ENCODE peak calls at places on chromosome 14, in six cellular contexts. T is IMR-90, I is H9, Z is neuronal stem cell, H is H1, S is mesenchymal stem cell. D is an unnamed sample. For H3K79me1, the result is how much of the 10 kb centered on the place peaks cover.

GRCh38 chr14:95320076-95320895 is 578 bp upstream of the CLMN start:
- DNase-seq in T (no peak), I (peak), Z (peak), H (no peak), S (no peak), D (peak)

GRCh38 chr14:73662439-73663056 is 17.8 kb downstream of the DNAL1 start:
- DNase-seq in T (peak), I (peak), Z (no peak), H (peak), S (peak), D (peak)

GRCh38 chr14:23930742-23931141 is 22.8 kb upstream of the DHRS4 start:
- DNase-seq in T (peak), I (no peak), Z (no peak), H (no peak), S (peak), D (no peak)

GRCh38 chr14:91414475-91415342 is 2.9 kb downstream of the CCDC88C start:
- DNase-seq in T (no peak), I (no peak), Z (peak), H (no peak), S (no peak), D (peak)

GRCh38 chr14:78254911-78255431 is 84.8 kb downstream of the NRXN3 start:
- DNase-seq in T (no peak), I (no peak), Z (no peak), H (no peak), S (no peak), D (no peak)

GRCh38 chr14:37253905-37254304 is 56.2 kb downstream of the MIPOL1 start:
- DNase-seq in T (peak), I (no peak), Z (no peak), H (no peak), S (peak), D (no peak)

GRCh38 chr14:79295385-79295784 is 915.9 kb downstream of the DIO2 start:
- DNase-seq in T (no peak), I (no peak), Z (no peak), H (no peak), S (no peak), D (no peak)

GRCh38 chr14:102833991-102834390 is 56.7 kb downstream of the TRAF3 start:
- DNase-seq in T (no peak), I (no peak), Z (no peak), H (no peak), S (no peak), D (no peak)

GRCh38 chr14:104522926-104523545 is 56.5 kb upstream of the C14orf180 start:
- DNase-seq in T (no peak), I (no peak), Z (no peak), H (no peak), S (no peak), D (no peak)

GRCh38 chr14:58876613-58877012 is 238.9 kb downstream of the DACT1 start:
- DNase-seq in T (peak), I (no peak), Z (no peak), H (no peak), S (peak), D (no peak)

GRCh38 chr14:41062826-41063225 is 543.9 kb upstream of the LRFN5 start:
- DNase-seq in T (peak), I (no peak), Z (no peak), H (no peak), S (peak), D (no peak)

GRCh38 chr14:66045572-66046021 is 440.6 kb upstream of the CCDC196 start:
- DNase-seq in T (no peak), I (no peak), Z (no peak), H (no peak), S (peak), D (peak)

GRCh38 chr14:105857223-105857815 is 330.9 kb downstream of the TMEM121 start:
- DNase-seq in T (no peak), I (no peak), Z (no peak), H (no peak), S (no peak), D (no peak)

GRCh38 chr14:101350710-101351109 is 210.6 kb upstream of the DIO3 start:
- DNase-seq in T (no peak), I (no peak), Z (no peak), H (no peak), S (no peak), D (no peak)

GRCh38 chr14:106670006-106670405 is 1143.6 kb downstream of the TMEM121 start:
- DNase-seq in T (no peak), I (no peak), Z (no peak), H (no peak), S (no peak), D (no peak)

GRCh38 chr14:104549536-104550339 is 29.8 kb upstream of the C14orf180 start:
- DNase-seq in T (no peak), I (no peak), Z (no peak), H (no peak), S (no peak), D (no peak)

GRCh38 chr14:25042362-25043299 is 7.3 kb downstream of the STXBP6 start:
- DNase-seq in T (peak), I (no peak), Z (peak), H (no peak), S (peak), D (peak)

GRCh38 chr14:30191639-30192279 is 264.1 kb upstream of the PRKD1 start:
- DNase-seq in T (peak), I (no peak), Z (no peak), H (no peak), S (no peak), D (no peak)

GRCh38 chr14:99809376-99809775 is 16.2 kb downstream of the EML1 start:
- DNase-seq in T (peak), I (no peak), Z (no peak), H (no peak), S (peak), D (no peak)

GRCh38 chr14:75258079-75258802 is 20.4 kb upstream of the FOS start:
- DNase-seq in T (peak), I (no peak), Z (no peak), H (no peak), S (peak), D (no peak)

GRCh38 chr14:31059152-31059924 is 33.2 kb upstream of the STRN3 start:
- DNase-seq in T (peak), I (no peak), Z (no peak), H (no peak), S (peak), D (peak)

GRCh38 chr14:104869669-104870367 is 4.8 kb downstream of the CEP170B start:
- DNase-seq in T (no peak), I (no peak), Z (no peak), H (no peak), S (no peak), D (no peak)

GRCh38 chr14:55706893-55707292 is 126.9 kb downstream of the KTN1 start:
- DNase-seq in T (peak), I (no peak), Z (no peak), H (no peak), S (no peak), D (no peak)

GRCh38 chr14:105850853-105851581 is 324.6 kb downstream of the TMEM121 start:
- DNase-seq in T (no peak), I (no peak), Z (no peak), H (no peak), S (no peak), D (no peak)

GRCh38 chr14:74653386-74654138 is 41.5 kb upstream of the LTBP2 start:
- DNase-seq in T (no peak), I (no peak), Z (no peak), H (no peak), S (no peak), D (peak)

GRCh38 chr14:100155049-100155621 is 4.3 kb downstream of the DEGS2 start:
- DNase-seq in T (no peak), I (peak), Z (no peak), H (peak), S (no peak), D (peak)

GRCh38 chr14:71266994-71267636 is 359.9 kb downstream of the PCNX1 start:
- DNase-seq in T (peak), I (no peak), Z (no peak), H (no peak), S (peak), D (no peak)

GRCh38 chr14:21525571-21525970 is 575 bp downstream of the SALL2 start:
- DNase-seq in T (peak), I (no peak), Z (no peak), H (no peak), S (peak), D (peak)

GRCh38 chr14:80644826-80645225 is 296.7 kb downstream of the CEP128 start:
- DNase-seq in T (no peak), I (no peak), Z (no peak), H (no peak), S (no peak), D (no peak)

GRCh38 chr14:81772391-81772790 is 238.7 kb upstream of the SEL1L start:
- DNase-seq in T (no peak), I (no peak), Z (no peak), H (no peak), S (no peak), D (no peak)

GRCh38 chr14:97827746-97828145 is 1030.6 kb downstream of the VRK1 start:
- DNase-seq in T (no peak), I (no peak), Z (no peak), H (no peak), S (no peak), D (no peak)

GRCh38 chr14:88424573-88424972 is 39.1 kb downstream of the SPATA7 start:
- DNase-seq in T (peak), I (no peak), Z (no peak), H (no peak), S (no peak), D (no peak)

GRCh38 chr14:70658899-70659298 is 17.2 kb downstream of the TTC9 start:
- DNase-seq in T (no peak), I (no peak), Z (no peak), H (no peak), S (no peak), D (no peak)

GRCh38 chr14:97413991-97414717 is 617.0 kb downstream of the VRK1 start:
- DNase-seq in T (no peak), I (peak), Z (no peak), H (no peak), S (no peak), D (peak)

GRCh38 chr14:65486856-65487255 is 74.3 kb downstream of the FUT8 start:
- DNase-seq in T (peak), I (no peak), Z (no peak), H (no peak), S (no peak), D (peak)

GRCh38 chr14:103126873-103127304 is 3.6 kb downstream of the TNFAIP2 start:
- DNase-seq in T (no peak), I (peak), Z (peak), H (no peak), S (no peak), D (peak)

GRCh38 chr14:96624661-96625435 is 122.7 kb downstream of the PAPOLA start:
- DNase-seq in T (no peak), I (peak), Z (no peak), H (no peak), S (no peak), D (no peak)

GRCh38 chr14:56964885-56965284 is 154.6 kb upstream of the OTX2 start:
- DNase-seq in T (no peak), I (no peak), Z (peak), H (no peak), S (no peak), D (no peak)

DNA sequence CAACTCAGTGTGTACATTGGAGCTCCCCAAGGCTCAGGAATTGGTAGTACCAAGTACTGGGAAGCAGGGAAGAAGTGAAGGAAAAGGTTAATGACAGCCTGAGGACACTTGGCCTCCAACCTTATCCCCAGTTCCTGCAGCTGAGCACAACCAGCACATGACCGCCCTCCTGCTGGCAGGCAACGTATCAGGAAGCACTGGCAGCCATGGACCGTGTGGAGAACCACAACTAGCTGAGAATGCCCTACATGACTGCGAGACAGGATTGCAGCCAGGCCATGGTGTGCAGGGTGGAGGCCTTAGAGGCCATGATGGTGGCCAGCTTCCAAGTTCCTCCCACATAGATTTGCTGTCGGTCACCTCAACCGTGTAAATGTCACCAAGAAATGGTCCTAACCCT is 26.8 kb downstream of the PYGL start:
- DNase-seq in T (no peak), I (no peak), Z (no peak), H (no peak), S (no peak), D (no peak)
- H2BK15ac ChIP-seq in T (no peak), I (no peak), Z (no peak), H (no peak), S (no peak), D (no peak)

GRCh38 chr14:67736771-67737170 is 35.1 kb downstream of the RDH12 start:
- DNase-seq in T (no peak), I (no peak), Z (no peak), H (no peak), S (no peak), D (no peak)

GRCh38 chr14:67735361-67735921 is 33.8 kb downstream of the RDH12 start:
- DNase-seq in T (no peak), I (no peak), Z (no peak), H (no peak), S (no peak), D (no peak)

GRCh38 chr14:67729072-67729561 is 27.4 kb downstream of the RDH12 start:
- DNase-seq in T (no peak), I (peak), Z (no peak), H (peak), S (no peak), D (peak)

GRCh38 chr14:67734675-67735074 is 33.0 kb downstream of the RDH12 start:
- DNase-seq in T (peak), I (peak), Z (no peak), H (no peak), S (no peak), D (peak)

GRCh38 chr14:67733609-67734008 is 31.9 kb downstream of the RDH12 start:
- DNase-seq in T (no peak), I (no peak), Z (no peak), H (no peak), S (no peak), D (peak)
- H3K23ac ChIP-seq in T (no peak), I (no peak), Z (no peak), H (no peak), S (no peak), D (no peak)

GRCh38 chr14:68896132-68896531 is 83.0 kb downstream of the ACTN1 start:
- DNase-seq in T (no peak), I (no peak), Z (no peak), H (no peak), S (no peak), D (peak)

GRCh38 chr14:68893566-68893965 is 85.5 kb downstream of the ACTN1 start:
- DNase-seq in T (no peak), I (no peak), Z (no peak), H (no peak), S (no peak), D (no peak)

GRCh38 chr14:68894802-68895201 is 84.3 kb downstream of the ACTN1 start:
- DNase-seq in T (peak), I (no peak), Z (no peak), H (no peak), S (peak), D (no peak)

GRCh38 chr14:68894123-68894522 is 85.0 kb downstream of the ACTN1 start:
- DNase-seq in T (peak), I (no peak), Z (no peak), H (no peak), S (no peak), D (no peak)

GRCh38 chr14:68895304-68895703 is 83.8 kb downstream of the ACTN1 start:
- DNase-seq in T (no peak), I (no peak), Z (no peak), H (no peak), S (no peak), D (no peak)
- H3K79me1 ChIP-seq in T (half or more), I (under half), Z (under half), H (under half), S (half or more), D (under half)

GRCh38 chr14:77181603-77182437 is at the start of gene TMEM63C:
- DNase-seq in T (no peak), I (peak), Z (peak), H (peak), S (no peak), D (peak)
- H2BK15ac ChIP-seq in T (no peak), I (no peak), Z (peak), H (peak), S (no peak), D (no peak)

DNA sequence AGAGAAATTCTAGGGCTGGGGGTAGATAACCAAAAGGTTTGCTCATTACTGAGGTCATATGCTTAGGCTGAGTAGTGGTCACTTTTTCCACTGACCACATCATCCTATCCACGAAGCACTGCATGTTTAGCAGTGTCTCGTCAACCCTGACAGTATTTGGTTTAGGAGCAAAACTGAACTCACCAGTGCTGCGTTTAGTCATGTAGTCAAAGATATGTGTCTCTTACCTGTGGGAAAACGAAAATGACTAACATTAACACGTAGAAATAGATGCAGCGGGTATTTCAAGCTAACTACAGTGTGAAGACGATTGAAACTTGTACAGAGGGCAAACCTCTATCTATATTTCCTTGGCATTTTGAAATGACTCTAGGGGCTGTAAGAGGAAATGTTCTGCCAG is 34.6 kb downstream of the MTHFD1 start:
- DNase-seq in T (no peak), I (no peak), Z (no peak), H (no peak), S (no peak), D (no peak)
- H3K23ac ChIP-seq in T (no peak), I (no peak), Z (no peak), H (no peak), S (no peak), D (no peak)

D was measured in mesendoderm.